ENCODE peak calls at places on chromosomes 4 and X, in six cellular contexts. H is D341Med; R is DMS153; L is right atrium auricular region; Q is brain microvascular endothelial cell; B is CD4-positive, alpha-beta memory T cell. G is an unnamed sample.

GRCh38 chr4:109495514-109495913 is 61.9 kb downstream of the SEC24B start:
- DNase-seq in H (no peak), R (no peak), L (no peak), Q (no peak), B (no peak), G (no peak)

GRCh38 chr4:57926311-57926710 is 816.1 kb upstream of the IGFBP7 start:
- DNase-seq in H (no peak), R (no peak), L (no peak), Q (no peak), B (no peak), G (no peak)

GRCh38 chr4:1050486-1051213 is 39.2 kb downstream of the FGFRL1 start:
- DNase-seq in H (peak), R (no peak), L (no peak), Q (no peak), B (no peak), G (no peak)

GRCh38 chr4:47238697-47239096 is 207.3 kb downstream of the GABRB1 start:
- DNase-seq in H (no peak), R (no peak), L (no peak), Q (no peak), B (no peak), G (no peak)

GRCh38 chr4:189377576-189377975 is 563.1 kb upstream of the FRG1 start:
- DNase-seq in H (no peak), R (no peak), L (no peak), Q (no peak), B (no peak), G (no peak)

GRCh38 chr4:164446516-164446915 is 307.4 kb upstream of the SMIM31 start:
- DNase-seq in H (no peak), R (no peak), L (no peak), Q (peak), B (no peak), G (peak)

GRCh38 chrX:5390376-5390775 is 838.3 kb downstream of the NLGN4X start:
- DNase-seq in H (no peak), R (no peak), L (no peak), Q (no peak), B (no peak), G (no peak)

GRCh38 chr4:116018831-116019230 is 905.4 kb upstream of the NDST4 start:
- DNase-seq in H (no peak), R (no peak), L (no peak), Q (no peak), B (no peak), G (peak)

GRCh38 chr4:3531306-3531886 is 826 bp downstream of the LRPAP1 start:
- DNase-seq in H (no peak), R (no peak), L (no peak), Q (no peak), B (no peak), G (no peak)

GRCh38 chr4:71772592-71772991 is 11.3 kb downstream of the GC start:
- DNase-seq in H (no peak), R (no peak), L (no peak), Q (no peak), B (no peak), G (peak)

GRCh38 chrX:48520455-48520854 is 1.2 kb upstream of the EBP start:
- DNase-seq in H (no peak), R (no peak), L (no peak), Q (no peak), B (no peak), G (no peak)

GRCh38 chr4:73922766-73923630 is 53.8 kb downstream of the CXCL1 start:
- DNase-seq in H (no peak), R (no peak), L (no peak), Q (peak), B (no peak), G (peak)

GRCh38 chr4:113809313-113809712 is 47.8 kb upstream of the CAMK2D start:
- DNase-seq in H (no peak), R (no peak), L (peak), Q (no peak), B (no peak), G (no peak)